ENCODE peak calls at places on chromosome 12, in four cellular contexts. K, D, P and C are unnamed samples.

GRCh38 chr12:112303004-112303403 is 79.2 kb downstream of the HECTD4 start:
- DNase-seq in K (peak), D (no peak), P (no peak), C (no peak)

GRCh38 chr12:64893961-64894360 is 69.5 kb downstream of the TBC1D30 start:
- DNase-seq in K (no peak), P (no peak), D (no peak), C (no peak)

GRCh38 chr12:48336564-48336963 is 14.2 kb downstream of the ZNF641 start:
- DNase-seq in K (no peak), P (no peak), D (no peak), C (no peak)

GRCh38 chr12:2640281-2640680 is 154.5 kb upstream of the FKBP4 start:
- DNase-seq in K (peak), P (peak), D (no peak), C (no peak)

GRCh38 chr12:15962760-15963159 is 51.6 kb downstream of the DERA start:
- DNase-seq in K (no peak), P (no peak), D (no peak), C (no peak)

GRCh38 chr12:57775044-57775443 is 2.6 kb downstream of the EEF1AKMT3 start:
- DNase-seq in P (no peak), K (no peak), D (no peak), C (no peak)

GRCh38 chr12:2976581-2976996 is 17.4 kb downstream of the TEAD4 start:
- DNase-seq in P (no peak), D (no peak), K (no peak), C (no peak)

GRCh38 chr12:45049912-45050318 is 984 bp downstream of the DBX2 start:
- DNase-seq in P (no peak), K (no peak), D (no peak), C (no peak)

GRCh38 chr12:25337916-25338315 is 87.2 kb upstream of the KRAS start:
- DNase-seq in P (no peak), D (no peak), K (no peak), C (no peak)

GRCh38 chr12:18805516-18806248 is 67.8 kb downstream of the CAPZA3 start:
- DNase-seq in D (no peak), P (no peak), K (no peak), C (no peak)

GRCh38 chr12:2749580-2749979 is 45.2 kb upstream of the FKBP4 start:
- DNase-seq in D (no peak), K (no peak), P (no peak), C (no peak)

GRCh38 chr12:44874981-44875416 is 1.1 kb downstream of the NELL2 start:
- DNase-seq in P (no peak), D (no peak), K (no peak), C (no peak)

GRCh38 chr12:109773384-109774011 is 59.7 kb downstream of the TRPV4 start:
- DNase-seq in K (no peak), D (peak), P (peak), C (peak)

GRCh38 chr12:82650627-82651337 is 35.9 kb upstream of the TMTC2 start:
- DNase-seq in P (peak), K (peak), D (no peak), C (peak)

GRCh38 chr12:57756406-57757341 is 1.8 kb downstream of the MARCHF9 start:
- DNase-seq in P (peak), K (peak), D (peak), C (peak)

GRCh38 chr12:4417471-4417870 is 28.1 kb downstream of the FGF6 start:
- DNase-seq in K (no peak), D (no peak), P (no peak), C (no peak)

GRCh38 chr12:84986586-84986985 is 49.5 kb downstream of the TSPAN19 start:
- DNase-seq in D (no peak), P (no peak), K (no peak), C (no peak)

DNA sequence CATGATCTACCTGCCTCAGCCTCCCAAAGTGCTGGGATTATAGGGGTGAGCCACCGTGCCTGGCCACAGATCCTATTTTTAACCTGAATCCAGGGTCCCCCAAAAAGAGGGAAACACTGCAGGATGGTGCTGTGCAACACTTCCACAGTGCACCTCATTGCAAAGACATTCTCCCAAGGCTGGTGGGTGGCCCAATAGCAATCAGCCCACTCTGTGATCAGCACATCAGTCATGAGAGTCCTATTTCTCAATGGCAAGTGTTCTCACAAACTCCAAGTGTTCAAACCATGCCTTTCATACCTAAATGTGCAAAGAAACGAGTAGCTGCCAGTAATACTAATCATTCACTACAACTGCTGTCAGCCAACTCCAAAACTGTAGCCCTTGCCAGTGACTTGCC is 612.9 kb downstream of the CCER1 start:
- DNase-seq in D (no peak), K (no peak), P (no peak), C (no peak)
- H3K27ac ChIP-seq in D (no peak), K (no peak), P (no peak), C (no peak)

DNA sequence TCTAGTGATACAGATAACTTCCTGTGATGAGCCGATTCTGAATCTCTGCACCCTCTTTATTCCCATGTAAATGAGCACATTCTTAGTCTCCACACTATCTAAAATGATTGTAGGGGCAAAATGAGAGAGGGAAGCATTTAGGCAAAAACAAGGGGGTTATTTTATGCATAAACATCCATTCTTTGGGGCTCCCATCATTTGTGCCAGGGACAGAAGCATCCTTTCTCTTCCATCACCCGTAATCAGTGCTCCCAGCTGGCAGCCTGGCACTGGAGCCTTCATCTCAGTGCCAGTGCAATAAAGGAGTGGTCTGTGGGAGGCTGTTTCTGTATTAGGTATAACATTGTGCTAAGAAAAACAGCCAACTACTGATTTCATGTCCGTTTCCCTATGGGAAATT is 1.6 kb upstream of the GPD1 start:
- DNase-seq in K (no peak), P (no peak), D (no peak), C (no peak)
- H3K27ac ChIP-seq in K (no peak), P (no peak), D (no peak), C (no peak)

GRCh38 chr12:120468271-120468845 is 1.2 kb downstream of the SRSF9 start:
- DNase-seq in P (peak), D (peak), K (peak), C (peak)
- H3K27ac ChIP-seq in P (peak), D (peak), K (peak), C (peak)

GRCh38 chr12:131758016-131758739 is 47.3 kb downstream of the SFSWAP start:
- DNase-seq in P (no peak), D (no peak), K (no peak), C (no peak)
- H3K27ac ChIP-seq in P (no peak), D (no peak), K (no peak), C (no peak)

GRCh38 chr12:60489071-60489470 is 893.2 kb downstream of the SLC16A7 start:
- DNase-seq in K (no peak), P (no peak), D (no peak), C (no peak)

DNA sequence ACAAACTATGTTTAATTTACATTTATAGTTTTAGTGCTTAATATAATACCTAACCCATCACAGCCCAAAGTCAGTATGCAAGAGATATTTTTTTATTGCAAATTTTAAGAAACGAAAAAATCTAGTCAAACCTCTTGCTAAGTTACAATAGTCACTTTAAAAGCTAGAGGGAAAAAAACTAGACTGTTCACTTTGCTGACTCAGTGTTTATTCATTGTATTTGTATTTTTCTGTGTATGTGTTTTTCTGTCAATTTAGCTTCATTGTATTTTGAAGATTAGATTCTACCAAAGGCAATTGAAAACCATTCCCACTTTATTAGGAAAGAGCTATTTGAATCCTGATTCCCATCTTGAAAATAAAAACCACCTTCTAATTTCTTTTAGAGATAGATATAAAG is 891.5 kb downstream of the SLC16A7 start:
- DNase-seq in P (no peak), D (no peak), K (no peak), C (no peak)
- H3K27ac ChIP-seq in P (no peak), D (no peak), K (no peak), C (no peak)

DNA sequence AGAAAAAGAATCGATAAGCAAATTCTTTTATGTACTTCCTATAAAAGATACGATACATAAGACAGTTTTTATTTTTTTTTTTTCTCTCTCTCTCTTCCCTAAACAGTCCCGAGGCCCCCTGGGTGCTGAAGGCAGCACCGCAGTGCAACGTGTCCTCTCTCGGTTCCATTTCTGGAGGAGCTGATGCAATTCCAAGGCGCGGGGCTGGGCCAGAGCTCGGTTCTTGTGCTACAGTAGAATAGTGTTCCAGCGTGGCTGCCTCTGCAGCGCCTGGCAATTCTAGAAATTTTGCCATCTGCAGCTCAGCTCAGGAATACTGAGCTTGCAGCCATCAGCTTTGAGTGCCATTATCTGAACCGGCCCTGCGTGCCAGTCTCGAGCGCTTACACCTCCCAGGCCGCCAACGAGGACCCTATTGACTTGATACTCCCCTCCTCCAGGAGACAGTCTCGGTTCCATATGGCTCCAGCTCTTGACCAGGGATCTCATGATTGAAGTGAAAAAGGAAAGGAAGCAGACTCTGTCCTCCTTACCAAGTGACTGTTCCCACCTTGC is 630 bp downstream of the ALDH1L2 start:
- DNase-seq in P (peak), D (peak), K (peak), C (peak)
- H3K27ac ChIP-seq in P (peak), D (peak), K (peak), C (peak)

DNA sequence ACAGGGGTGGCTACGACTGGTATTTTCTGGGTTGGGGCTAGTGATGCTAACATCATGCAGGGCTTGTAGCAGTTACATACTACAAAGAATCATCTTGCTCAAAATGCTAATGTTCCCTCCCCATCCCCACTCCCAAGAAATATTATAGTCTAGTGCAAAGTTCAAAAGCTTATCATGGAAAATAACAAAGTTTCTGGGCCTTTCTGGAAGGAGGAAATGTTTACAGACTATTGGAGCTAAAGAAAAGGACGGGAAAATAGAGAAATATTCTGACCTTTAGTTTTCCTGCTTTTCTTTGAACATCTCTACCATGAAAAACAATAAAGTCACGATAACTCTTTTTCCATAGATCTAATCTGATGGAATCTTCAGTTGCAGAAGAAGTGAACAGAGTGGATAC is 23.2 kb downstream of the GSG1 start:
- DNase-seq in D (no peak), P (no peak), K (no peak), C (no peak)
- H3K27ac ChIP-seq in D (no peak), P (no peak), K (no peak), C (no peak)

GRCh38 chr12:123390415-123391093 is 6.6 kb downstream of the KMT5A start:
- DNase-seq in D (no peak), K (no peak), P (no peak), C (no peak)
- H3K27ac ChIP-seq in D (peak), K (peak), P (peak), C (peak)